ENCODE peak calls at places on chromosomes 13 and 19, in ten cellular contexts. M, G, Z, Y, F, E, W, Q, H and J are unnamed samples.

GRCh38 chr19:16404396-16404795 is 67.4 kb downstream of the EPS15L1 start:
- DNase-seq in F (no peak), E (no peak), W (no peak), Y (no peak), M (no peak), G (no peak), Z (no peak), Q (no peak), H (no peak), J (no peak)

GRCh38 chr13:110914293-110915056 is 394 bp downstream of the ANKRD10 start:
- DNase-seq in Y (peak; percentile 69), Z (peak; percentile 96), E (peak; percentile 69), G (no peak), H (peak; percentile 60), W (peak; percentile 67), Q (peak; percentile 62), M (peak; percentile 89), F (peak; percentile 92), J (peak; percentile 76)

GRCh38 chr13:59743195-59743594 is 420.5 kb downstream of the DIAPH3 start:
- DNase-seq in G (no peak), Q (no peak), H (no peak), Z (no peak), F (no peak), E (no peak), Y (no peak), W (no peak), M (no peak), J (no peak)

GRCh38 chr19:51830263-51830662 is 35.3 kb downstream of the FPR3 start:
- DNase-seq in M (no peak), Z (no peak), Q (no peak), W (no peak), G (no peak), Y (no peak), H (no peak), E (no peak), F (no peak), J (peak; percentile 42)

GRCh38 chr19:54426291-54426918 is 11.1 kb downstream of the TTYH1 start:
- DNase-seq in W (no peak), Q (peak; percentile 34), Z (no peak), F (no peak), E (no peak), M (no peak), H (no peak), G (no peak), Y (no peak), J (no peak)

GRCh38 chr13:44153536-44153935 is 220.1 kb upstream of the SERP2 start:
- DNase-seq in H (no peak), Q (no peak), W (no peak), E (no peak), F (no peak), Z (peak; percentile 91), Y (no peak), M (peak; percentile 35), G (no peak), J (no peak)

GRCh38 chr19:40611900-40612698 is 10.9 kb downstream of the LTBP4 start:
- DNase-seq in Z (no peak), E (no peak), Y (no peak), G (no peak), W (no peak), F (no peak), Q (no peak), M (no peak), H (no peak), J (no peak)

GRCh38 chr19:17155251-17155650 is 59.9 kb upstream of the USE1 start:
- DNase-seq in F (no peak), H (no peak), Z (no peak), Y (no peak), M (no peak), Q (no peak), E (no peak), W (no peak), G (no peak), J (no peak)

GRCh38 chr19:11612816-11613511 is 15.7 kb downstream of the ZNF627 start:
- DNase-seq in M (no peak), Q (no peak), Z (no peak), Y (no peak), E (no peak), G (no peak), H (no peak), F (no peak), W (no peak), J (no peak)

GRCh38 chr19:14507704-14508246 is 10.4 kb downstream of the DNAJB1 start:
- DNase-seq in Y (peak; percentile 58), H (no peak), Z (peak; percentile 26), E (no peak), Q (no peak), M (no peak), W (no peak), F (no peak), G (no peak), J (peak; percentile 51)

GRCh38 chr13:66323695-66324094 is 906.4 kb downstream of the PCDH9 start:
- DNase-seq in Z (no peak), M (no peak), H (no peak), Y (no peak), W (no peak), Q (no peak), G (no peak), F (no peak), E (no peak), J (no peak)

GRCh38 chr13:76331948-76332712 is 554.1 kb downstream of the KCTD12 start:
- DNase-seq in H (no peak), Y (no peak), Q (no peak), G (no peak), F (no peak), Z (peak; percentile 52), E (no peak), W (no peak), M (no peak), J (peak; percentile 62)

GRCh38 chr19:18543814-18544475 is 572 bp upstream of the FKBP8 start:
- DNase-seq in Q (no peak), Z (peak; percentile 64), M (no peak), G (peak; percentile 61), H (peak; percentile 60), W (peak; percentile 23), F (peak; percentile 91), Y (peak; percentile 66), E (peak; percentile 83), J (peak; percentile 67)

GRCh38 chr19:4062576-4063368 is 3.9 kb downstream of the ZBTB7A start:
- DNase-seq in G (no peak), Z (no peak), W (no peak), E (no peak), Y (no peak), H (no peak), M (no peak), Q (no peak), F (no peak), J (no peak)

GRCh38 chr13:109655206-109655600 is 131.2 kb downstream of the IRS2 start:
- DNase-seq in E (no peak), Z (no peak), F (no peak), M (no peak), Y (no peak), W (no peak), G (no peak), Q (peak; percentile 30), H (no peak), J (peak; percentile 74)

GRCh38 chr19:46435009-46435408 is 6.3 kb upstream of the PNMA8C start:
- DNase-seq in H (no peak), Z (peak; percentile 50), G (no peak), F (no peak), Y (no peak), Q (peak; percentile 90), W (no peak), M (no peak), E (no peak), J (no peak)

GRCh38 chr13:46146898-46147297 is 35.1 kb downstream of the LCP1 start:
- DNase-seq in M (no peak), G (no peak), Q (no peak), H (peak; percentile 28), F (no peak), W (no peak), Y (no peak), E (no peak), Z (peak; percentile 49), J (peak; percentile 19)

GRCh38 chr19:15161028-15161984 is 39.5 kb downstream of the NOTCH3 start:
- DNase-seq in W (no peak), G (no peak), M (peak; percentile 32), Q (no peak), Z (peak; percentile 13), H (peak; percentile 65), E (no peak), Y (no peak), F (peak; percentile 67), J (peak; percentile 36)

GRCh38 chr13:48831248-48831647 is 144.5 kb upstream of the FNDC3A start:
- DNase-seq in M (no peak), Y (no peak), W (no peak), F (peak; percentile 60), Q (no peak), H (no peak), G (no peak), Z (no peak), E (no peak), J (no peak)

GRCh38 chr19:2462635-2463421 is 6.1 kb upstream of the LMNB2 start:
- DNase-seq in Z (peak; percentile 82), W (no peak), F (no peak), Y (peak; percentile 85), E (no peak), H (peak; percentile 62), G (no peak), M (peak; percentile 65), Q (peak; percentile 78), J (peak; percentile 96)